ENCODE peak calls at places on chromosomes 16 and 17, in six cellular contexts. One of them, this sample, is unnamed.

GRCh38 chr17:18185391-18185790 is 1.8 kb downstream of the ALKBH5 start:
- DNase-seq in SK-N-SH: no peak
- DNase-seq in AG09309: no peak
- DNase-seq in GM12878: no peak
- DNase-seq in RWPE1: no peak
- DNase-seq in HCT116: no peak
- DNase-seq in this sample: peak; percentile 34

GRCh38 chr17:1590031-1590746 is 27.6 kb upstream of the PITPNA start:
- DNase-seq in SK-N-SH: no peak
- DNase-seq in AG09309: peak; percentile 45
- DNase-seq in GM12878: no peak
- DNase-seq in RWPE1: peak; percentile 95
- DNase-seq in HCT116: peak; percentile 86
- DNase-seq in this sample: peak; percentile 87

GRCh38 chr16:80733366-80733901 is 71.0 kb downstream of the CDYL2 start:
- DNase-seq in SK-N-SH: no peak
- DNase-seq in AG09309: no peak
- DNase-seq in GM12878: no peak
- DNase-seq in RWPE1: no peak
- DNase-seq in HCT116: no peak
- DNase-seq in this sample: no peak

GRCh38 chr17:76155988-76156661 is 15.1 kb upstream of the FOXJ1 start:
- DNase-seq in SK-N-SH: no peak
- DNase-seq in AG09309: no peak
- DNase-seq in GM12878: no peak
- DNase-seq in RWPE1: no peak
- DNase-seq in HCT116: no peak
- DNase-seq in this sample: no peak

GRCh38 chr16:89194340-89195311 is 5.7 kb downstream of the SLC22A31 start:
- DNase-seq in SK-N-SH: peak; percentile 19
- DNase-seq in AG09309: no peak
- DNase-seq in GM12878: no peak
- DNase-seq in RWPE1: no peak
- DNase-seq in HCT116: no peak
- DNase-seq in this sample: no peak

GRCh38 chr17:75535119-75535537 is 9.6 kb downstream of the LLGL2 start:
- DNase-seq in SK-N-SH: no peak
- DNase-seq in AG09309: no peak
- DNase-seq in GM12878: peak; percentile 26
- DNase-seq in RWPE1: no peak
- DNase-seq in HCT116: no peak
- DNase-seq in this sample: no peak

GRCh38 chr16:88705076-88705684 is 1.0 kb downstream of the RNF166 start:
- DNase-seq in SK-N-SH: no peak
- DNase-seq in AG09309: no peak
- DNase-seq in GM12878: no peak
- DNase-seq in RWPE1: no peak
- DNase-seq in HCT116: no peak
- DNase-seq in this sample: no peak

GRCh38 chr16:4057439-4057877 is 58.8 kb downstream of the ADCY9 start:
- DNase-seq in SK-N-SH: no peak
- DNase-seq in AG09309: no peak
- DNase-seq in GM12878: no peak
- DNase-seq in RWPE1: no peak
- DNase-seq in HCT116: no peak
- DNase-seq in this sample: no peak

GRCh38 chr16:74654536-74654935 is 12.1 kb downstream of the RFWD3 start:
- DNase-seq in SK-N-SH: no peak
- DNase-seq in AG09309: no peak
- DNase-seq in GM12878: no peak
- DNase-seq in RWPE1: no peak
- DNase-seq in HCT116: no peak
- DNase-seq in this sample: no peak

GRCh38 chr16:5862103-5863003 is 764.8 kb upstream of the EEF2KMT start:
- DNase-seq in SK-N-SH: peak; percentile 63
- DNase-seq in AG09309: no peak
- DNase-seq in GM12878: no peak
- DNase-seq in RWPE1: no peak
- DNase-seq in HCT116: no peak
- DNase-seq in this sample: no peak

GRCh38 chr16:67966549-67967182 is 1.8 kb downstream of the SLC12A4 start:
- DNase-seq in SK-N-SH: no peak
- DNase-seq in AG09309: no peak
- DNase-seq in GM12878: no peak
- DNase-seq in RWPE1: no peak
- DNase-seq in HCT116: peak; percentile 24
- DNase-seq in this sample: peak; percentile 58

GRCh38 chr16:29825145-29826044 is 5.1 kb downstream of the MVP start:
- DNase-seq in SK-N-SH: no peak
- DNase-seq in AG09309: no peak
- DNase-seq in GM12878: no peak
- DNase-seq in RWPE1: peak; percentile 33
- DNase-seq in HCT116: no peak
- DNase-seq in this sample: no peak

GRCh38 chr16:78553268-78554044 is 454.0 kb downstream of the WWOX start:
- DNase-seq in SK-N-SH: no peak
- DNase-seq in AG09309: no peak
- DNase-seq in GM12878: no peak
- DNase-seq in RWPE1: no peak
- DNase-seq in HCT116: no peak
- DNase-seq in this sample: no peak
- TF ChIP-seq CTCF in SK-N-SH: no peak
- TF ChIP-seq CTCF in AG09309: no peak
- TF ChIP-seq CTCF in GM12878: no peak
- TF ChIP-seq CTCF in RWPE1: no peak
- TF ChIP-seq CTCF in HCT116: no peak
- TF ChIP-seq CTCF in this sample: no peak

GRCh38 chr17:79574656-79575055 is 36.2 kb downstream of the RBFOX3 start:
- DNase-seq in SK-N-SH: no peak
- DNase-seq in AG09309: no peak
- DNase-seq in GM12878: no peak
- DNase-seq in RWPE1: no peak
- DNase-seq in HCT116: no peak
- DNase-seq in this sample: no peak

GRCh38 chr17:79579074-79579800 is 31.6 kb downstream of the RBFOX3 start:
- DNase-seq in SK-N-SH: no peak
- DNase-seq in AG09309: no peak
- DNase-seq in GM12878: no peak
- DNase-seq in RWPE1: no peak
- DNase-seq in HCT116: no peak
- DNase-seq in this sample: no peak

GRCh38 chr17:79575229-79575628 is 35.6 kb downstream of the RBFOX3 start:
- DNase-seq in SK-N-SH: no peak
- DNase-seq in AG09309: no peak
- DNase-seq in GM12878: no peak
- DNase-seq in RWPE1: no peak
- DNase-seq in HCT116: no peak
- DNase-seq in this sample: no peak

GRCh38 chr17:79576333-79576732 is 34.5 kb downstream of the RBFOX3 start:
- DNase-seq in SK-N-SH: no peak
- DNase-seq in AG09309: no peak
- DNase-seq in GM12878: no peak
- DNase-seq in RWPE1: no peak
- DNase-seq in HCT116: no peak
- DNase-seq in this sample: no peak

GRCh38 chr17:79577485-79578187 is 33.2 kb downstream of the RBFOX3 start:
- DNase-seq in SK-N-SH: no peak
- DNase-seq in AG09309: no peak
- DNase-seq in GM12878: no peak
- DNase-seq in RWPE1: no peak
- DNase-seq in HCT116: no peak
- DNase-seq in this sample: no peak
- TF ChIP-seq CTCF in SK-N-SH: no peak
- TF ChIP-seq CTCF in AG09309: no peak
- TF ChIP-seq CTCF in GM12878: no peak
- TF ChIP-seq CTCF in RWPE1: no peak
- TF ChIP-seq CTCF in HCT116: no peak
- TF ChIP-seq CTCF in this sample: no peak

DNA sequence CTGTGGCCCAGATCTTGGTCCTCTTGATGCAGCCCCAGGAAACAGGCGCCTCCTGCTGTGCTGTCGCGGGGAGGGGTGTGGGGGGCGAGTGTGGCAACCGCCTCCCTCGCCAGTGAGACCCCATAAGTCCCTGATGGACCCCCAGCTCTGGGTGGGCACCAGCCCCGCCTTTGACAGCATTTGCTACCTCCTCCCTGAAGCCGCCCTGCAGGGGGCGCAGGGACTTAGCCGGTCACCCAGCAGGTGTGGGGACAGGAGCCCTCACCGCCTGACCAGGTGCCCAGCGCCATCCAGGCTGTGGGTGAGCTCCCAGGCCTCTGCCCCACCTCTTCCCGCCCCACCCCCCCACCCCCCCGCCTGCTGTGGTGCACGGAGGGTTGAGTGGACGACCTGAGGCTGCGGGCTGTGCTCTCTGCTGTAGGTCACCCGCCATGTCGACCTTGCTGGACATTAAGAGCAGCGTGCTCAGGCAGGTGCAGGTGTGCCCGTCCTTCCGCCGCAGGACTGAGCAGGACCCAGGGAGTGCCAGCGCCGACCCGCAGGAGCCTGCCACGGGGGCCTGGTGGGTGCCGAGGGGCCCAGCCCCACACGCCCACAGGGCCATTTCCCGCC is 4.8 kb downstream of the BAIAP3 start:
- DNase-seq in SK-N-SH: peak; percentile 78
- DNase-seq in AG09309: no peak
- DNase-seq in GM12878: no peak
- DNase-seq in RWPE1: no peak
- DNase-seq in HCT116: no peak
- DNase-seq in this sample: peak; percentile 26
- TF ChIP-seq CTCF in SK-N-SH: peak; percentile 59
- TF ChIP-seq CTCF in AG09309: no peak
- TF ChIP-seq CTCF in GM12878: peak; percentile 23
- TF ChIP-seq CTCF in RWPE1: peak; percentile 17
- TF ChIP-seq CTCF in HCT116: peak; percentile 73
- TF ChIP-seq CTCF in this sample: peak; percentile 43

GRCh38 chr16:87592018-87592712 is 10.1 kb upstream of the JPH3 start:
- DNase-seq in SK-N-SH: no peak
- DNase-seq in AG09309: no peak
- DNase-seq in GM12878: no peak
- DNase-seq in RWPE1: no peak
- DNase-seq in HCT116: no peak
- DNase-seq in this sample: no peak

GRCh38 chr16:87595712-87596111 is 6.6 kb upstream of the JPH3 start:
- DNase-seq in SK-N-SH: no peak
- DNase-seq in AG09309: no peak
- DNase-seq in GM12878: no peak
- DNase-seq in RWPE1: no peak
- DNase-seq in HCT116: no peak
- DNase-seq in this sample: no peak

GRCh38 chr16:87597324-87597830 is 4.9 kb upstream of the JPH3 start:
- DNase-seq in SK-N-SH: no peak
- DNase-seq in AG09309: no peak
- DNase-seq in GM12878: no peak
- DNase-seq in RWPE1: no peak
- DNase-seq in HCT116: no peak
- DNase-seq in this sample: no peak

GRCh38 chr16:87598431-87598830 is 3.9 kb upstream of the JPH3 start:
- DNase-seq in SK-N-SH: no peak
- DNase-seq in AG09309: no peak
- DNase-seq in GM12878: no peak
- DNase-seq in RWPE1: no peak
- DNase-seq in HCT116: no peak
- DNase-seq in this sample: no peak

DNA sequence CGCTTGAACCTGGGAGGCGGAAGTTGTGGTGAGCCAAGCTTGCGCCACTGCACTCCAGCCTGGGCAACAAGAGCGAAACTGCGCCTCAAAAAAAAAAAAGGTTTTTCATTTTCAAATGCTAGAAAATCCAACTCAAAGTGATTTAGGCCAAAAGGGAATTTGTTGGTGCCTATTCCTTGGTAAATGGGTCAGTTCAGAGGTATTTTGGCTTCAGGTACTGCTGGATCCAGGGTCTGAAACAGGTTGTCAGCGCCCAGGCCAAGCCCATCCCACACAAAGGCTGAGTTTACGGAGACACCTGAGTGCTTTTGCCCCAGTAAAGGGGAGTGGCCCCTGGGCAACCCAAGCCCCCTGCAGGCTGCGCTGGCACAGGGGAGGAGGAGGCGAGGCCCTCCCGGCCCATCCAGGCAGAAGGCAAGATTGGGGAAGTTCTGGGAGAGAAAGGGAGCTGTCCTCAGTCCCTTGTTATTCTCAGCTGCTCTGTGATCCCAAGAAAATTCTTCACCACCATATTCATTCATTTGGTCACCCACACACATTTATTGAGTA is 8.5 kb upstream of the JPH3 start:
- DNase-seq in SK-N-SH: no peak
- DNase-seq in AG09309: no peak
- DNase-seq in GM12878: no peak
- DNase-seq in RWPE1: no peak
- DNase-seq in HCT116: no peak
- DNase-seq in this sample: no peak
- TF ChIP-seq CTCF in SK-N-SH: no peak
- TF ChIP-seq CTCF in AG09309: no peak
- TF ChIP-seq CTCF in GM12878: no peak
- TF ChIP-seq CTCF in RWPE1: no peak
- TF ChIP-seq CTCF in HCT116: no peak
- TF ChIP-seq CTCF in this sample: no peak

GRCh38 chr17:42878924-42879595 is 21.5 kb upstream of the G6PC1 start:
- DNase-seq in SK-N-SH: no peak
- DNase-seq in AG09309: no peak
- DNase-seq in GM12878: no peak
- DNase-seq in RWPE1: no peak
- DNase-seq in HCT116: no peak
- DNase-seq in this sample: no peak
- TF ChIP-seq CTCF in SK-N-SH: no peak
- TF ChIP-seq CTCF in AG09309: no peak
- TF ChIP-seq CTCF in GM12878: no peak
- TF ChIP-seq CTCF in RWPE1: no peak
- TF ChIP-seq CTCF in HCT116: no peak
- TF ChIP-seq CTCF in this sample: no peak

This sample was measured in epithelial cell of esophagus.